ENCODE peak calls at places on chromosomes 2 and 18, in nine cellular contexts. E is IMR-90; T is AG08396; X is HCEC 1CT; S is activated naive CD4-positive, alpha-beta T cell; O is fibroblast of the conjunctiva; K is EL; C is T47D; M is AG08395. G is an unnamed sample.

GRCh38 chr2:234828382-234829073 is 123.3 kb upstream of the SH3BP4 start:
- DNase-seq in E (no peak), T (no peak), X (no peak), S (no peak), O (no peak), K (no peak), C (no peak), M (no peak), G (peak)

GRCh38 chr2:56314809-56315208 is 131.0 kb downstream of the CCDC85A start:
- DNase-seq in E (no peak), T (no peak), X (no peak), S (no peak), O (no peak), K (no peak), C (no peak), M (peak), G (no peak)

GRCh38 chr2:105803337-105803736 is 58.6 kb downstream of the NCK2 start:
- DNase-seq in E (no peak), T (no peak), X (no peak), S (no peak), O (no peak), K (no peak), C (no peak), M (no peak), G (no peak)

GRCh38 chr2:1140389-1141003 is 189.8 kb downstream of the SNTG2 start:
- DNase-seq in E (no peak), T (peak), X (no peak), S (peak), O (no peak), K (peak), C (peak), M (peak), G (no peak)

GRCh38 chr18:62716679-62717058 is 1.3 kb downstream of the PHLPP1 start:
- DNase-seq in E (no peak), T (peak), X (peak), S (no peak), O (no peak), K (peak), C (peak), M (no peak), G (peak)

GRCh38 chr18:76491436-76491800 is 3.6 kb downstream of the ZNF516 start:
- DNase-seq in E (peak), T (peak), X (peak), S (peak), O (no peak), K (peak), C (peak), M (peak), G (no peak)

GRCh38 chr2:67649331-67650071 is 252.4 kb downstream of the ETAA1 start:
- DNase-seq in E (peak), T (peak), X (peak), S (no peak), O (peak), K (peak), C (peak), M (peak), G (no peak)

GRCh38 chr2:11710632-11711381 is 35.6 kb upstream of the LPIN1 start:
- DNase-seq in E (no peak), T (no peak), X (no peak), S (no peak), O (no peak), K (no peak), C (no peak), M (no peak), G (no peak)

GRCh38 chr2:84674586-84674985 is 158.3 kb downstream of the DNAH6 start:
- DNase-seq in E (peak), T (peak), X (no peak), S (no peak), O (no peak), K (no peak), C (no peak), M (no peak), G (no peak)

GRCh38 chr2:219441451-219442205 is 7.0 kb downstream of the SPEG start:
- DNase-seq in E (peak), T (peak), X (peak), S (no peak), O (no peak), K (peak), C (peak), M (peak), G (no peak)

GRCh38 chr18:24273596-24273995 is 124.0 kb downstream of the OSBPL1A start:
- DNase-seq in E (peak), T (peak), X (peak), S (no peak), O (no peak), K (no peak), C (no peak), M (no peak), G (no peak)

GRCh38 chr2:240134956-240135520 is 1.1 kb downstream of the COPS9 start:
- DNase-seq in E (no peak), T (no peak), X (no peak), S (no peak), O (no peak), K (no peak), C (no peak), M (no peak), G (no peak)

GRCh38 chr2:48651127-48651526 is 33.5 kb downstream of the GTF2A1L start:
- DNase-seq in E (peak), T (peak), X (peak), S (no peak), O (peak), K (peak), C (no peak), M (peak), G (no peak)

GRCh38 chr2:71728036-71728435 is 274.7 kb downstream of the DYSF start:
- DNase-seq in E (no peak), T (no peak), X (no peak), S (no peak), O (no peak), K (no peak), C (no peak), M (no peak), G (no peak)

GRCh38 chr2:195694553-195694952 is 37.5 kb downstream of the SLC39A10 start:
- DNase-seq in E (no peak), T (no peak), X (no peak), S (no peak), O (no peak), K (no peak), C (no peak), M (no peak), G (no peak)

GRCh38 chr2:204984421-204984925 is 439.2 kb downstream of the PARD3B start:
- DNase-seq in E (peak), T (peak), X (peak), S (no peak), O (no peak), K (peak), C (no peak), M (no peak), G (no peak)

GRCh38 chr2:224669449-224669848 is 46.7 kb downstream of the CCDC195 start:
- DNase-seq in E (no peak), T (no peak), X (no peak), S (no peak), O (no peak), K (no peak), C (no peak), M (no peak), G (no peak)

GRCh38 chr2:137910641-137911040 is 53.6 kb upstream of the HNMT start:
- DNase-seq in E (peak), T (no peak), X (peak), S (no peak), O (no peak), K (peak), C (peak), M (peak), G (no peak)

GRCh38 chr2:239912171-239912937 is 112.8 kb downstream of the NDUFA10 start:
- DNase-seq in E (no peak), T (no peak), X (no peak), S (no peak), O (no peak), K (no peak), C (no peak), M (no peak), G (peak)

GRCh38 chr2:71827146-71827874 is 320.4 kb downstream of the CYP26B1 start:
- DNase-seq in E (no peak), T (no peak), X (no peak), S (no peak), O (no peak), K (no peak), C (no peak), M (no peak), G (no peak)

GRCh38 chr2:123086613-123087012 is 938.5 kb upstream of the CNTNAP5 start:
- DNase-seq in E (no peak), T (no peak), X (no peak), S (no peak), O (no peak), K (no peak), C (no peak), M (no peak), G (no peak)

GRCh38 chr2:72940786-72941185 is 23.5 kb downstream of the EMX1 start:
- DNase-seq in E (peak), T (peak), X (no peak), S (no peak), O (peak), K (peak), C (no peak), M (peak), G (peak)

GRCh38 chr2:145511946-145512345 is 992.0 kb upstream of the ZEB2 start:
- DNase-seq in E (no peak), T (no peak), X (no peak), S (no peak), O (no peak), K (no peak), C (no peak), M (no peak), G (no peak)

GRCh38 chr2:73896362-73897239 is 3.8 kb downstream of the ACTG2 start:
- DNase-seq in E (peak), T (peak), X (peak), S (no peak), O (peak), K (peak), C (no peak), M (peak), G (no peak)